ENCODE peak calls at places on chromosomes 11 and 22, in seven cellular contexts. M is T follicular helper cell, P is D341Med, R is neural progenitor cell, D is HT-29, V is NCI-H1092 treated with DMSO at 0.1 percent for 48 hours, B is kidney. S is an unnamed sample.

GRCh38 chr22:44373234-44373633 is 60.5 kb upstream of the SHISAL1 start:
- DNase-seq in R (no peak), D (no peak), M (no peak), B (peak), P (no peak), V (no peak), S (no peak)

GRCh38 chr11:108881136-108881535 is 216.3 kb downstream of the DDX10 start:
- DNase-seq in R (no peak), D (no peak), V (no peak), M (no peak), B (no peak), P (no peak), S (no peak)

GRCh38 chr11:68383976-68384501 is 71.6 kb downstream of the LRP5 start:
- DNase-seq in D (peak), B (no peak), R (peak), P (peak), V (peak), M (peak), S (peak)

GRCh38 chr22:30497466-30498150 is 7.9 kb downstream of the SEC14L4 start:
- DNase-seq in V (no peak), B (no peak), R (no peak), P (no peak), D (no peak), M (no peak), S (no peak)

GRCh38 chr22:40178417-40179409 is 988 bp downstream of the TNRC6B start:
- DNase-seq in B (no peak), P (peak), R (peak), D (peak), M (peak), V (peak), S (peak)

GRCh38 chr11:762421-763072 is 14.7 kb downstream of the GATD1 start:
- DNase-seq in V (no peak), B (peak), D (peak), M (no peak), P (peak), R (no peak), S (peak)

GRCh38 chr11:19117760-19118097 is 761 bp downstream of the ZDHHC13 start:
- DNase-seq in R (no peak), D (no peak), B (no peak), V (no peak), M (no peak), P (no peak), S (no peak)

GRCh38 chr11:34468209-34468841 is 29.6 kb downstream of the CAT start:
- DNase-seq in B (no peak), P (no peak), D (peak), M (peak), V (no peak), R (peak), S (peak)

GRCh38 chr11:7577883-7578242 is 64.1 kb downstream of the PPFIBP2 start:
- DNase-seq in D (peak), R (no peak), P (no peak), B (no peak), V (no peak), M (no peak), S (no peak)

GRCh38 chr22:37043828-37044538 is 7.6 kb upstream of the KCTD17 start:
- DNase-seq in R (peak), V (peak), M (no peak), B (peak), P (peak), D (peak), S (peak)

GRCh38 chr11:11366793-11367192 is 13.7 kb upstream of the CSNK2A3 start:
- DNase-seq in D (peak), P (no peak), B (no peak), M (no peak), V (no peak), R (no peak), S (no peak)

GRCh38 chr11:93732237-93732892 is 8.9 kb downstream of the TAF1D start:
- DNase-seq in B (no peak), D (no peak), M (no peak), V (no peak), P (no peak), R (no peak), S (no peak)

GRCh38 chr11:110908401-110909106 is 196.3 kb upstream of the ARHGAP20 start:
- DNase-seq in D (peak), M (no peak), R (no peak), P (peak), V (peak), B (no peak), S (peak)

GRCh38 chr22:20656902-20657836 is 116.7 kb upstream of the SERPIND1 start:
- DNase-seq in D (peak), R (no peak), P (peak), B (no peak), V (no peak), M (no peak), S (no peak)

GRCh38 chr11:5107285-5107684 is 30.9 kb downstream of the OR52A5 start:
- DNase-seq in V (no peak), M (no peak), P (no peak), D (no peak), R (no peak), B (no peak), S (no peak)

GRCh38 chr22:26483043-26483438 is 542 bp downstream of the HPS4 start:
- DNase-seq in M (no peak), D (peak), B (no peak), V (no peak), P (no peak), R (no peak), S (no peak)

GRCh38 chr22:40029189-40029890 is 34.6 kb downstream of the FAM83F start:
- DNase-seq in P (no peak), B (no peak), D (no peak), V (no peak), M (no peak), R (peak), S (no peak)

S was measured in MG63.